ENCODE peak calls at places on chromosomes 13 and 19, in five cellular contexts. F is CD8-positive, alpha-beta T cell; J is astrocyte of the spinal cord; D is cardiac fibroblast; P is kidney epithelial cell. W is an unnamed sample.

GRCh38 chr19:53877361-53877766 is 4.6 kb upstream of the PRKCG start:
- DNase-seq in J (no peak), D (peak), F (peak), P (no peak), W (peak)

GRCh38 chr13:24683833-24684599 is 3.8 kb downstream of the ATP12A start:
- DNase-seq in J (peak), F (peak), P (no peak), D (peak), W (peak)

GRCh38 chr19:38290631-38291147 is 13.4 kb upstream of the C19orf33 start:
- DNase-seq in D (peak), P (peak), J (peak), F (no peak), W (peak)

GRCh38 chr19:45179848-45180370 is 1.3 kb downstream of the BLOC1S3 start:
- DNase-seq in P (no peak), J (no peak), F (no peak), D (no peak), W (no peak)

GRCh38 chr13:95145587-95145986 is 155.7 kb downstream of the ABCC4 start:
- DNase-seq in P (no peak), D (no peak), J (no peak), F (no peak), W (no peak)

GRCh38 chr19:30253581-30253996 is 118.6 kb upstream of the ZNF536 start:
- DNase-seq in D (no peak), J (no peak), P (no peak), F (no peak), W (no peak)

GRCh38 chr13:97492257-97492656 is 58.3 kb downstream of the RAP2A start:
- DNase-seq in D (no peak), P (no peak), J (no peak), F (no peak), W (no peak)

GRCh38 chr13:33548065-33548464 is 262.5 kb upstream of the STARD13 start:
- DNase-seq in F (no peak), P (no peak), J (no peak), D (no peak), W (no peak)

GRCh38 chr19:2722541-2723344 is 1.6 kb upstream of the DIRAS1 start:
- DNase-seq in P (peak), J (peak), F (no peak), D (peak), W (peak)

GRCh38 chr13:99417821-99418662 is 83.2 kb upstream of the TM9SF2 start:
- DNase-seq in J (no peak), F (no peak), D (no peak), P (no peak), W (no peak)

DNA sequence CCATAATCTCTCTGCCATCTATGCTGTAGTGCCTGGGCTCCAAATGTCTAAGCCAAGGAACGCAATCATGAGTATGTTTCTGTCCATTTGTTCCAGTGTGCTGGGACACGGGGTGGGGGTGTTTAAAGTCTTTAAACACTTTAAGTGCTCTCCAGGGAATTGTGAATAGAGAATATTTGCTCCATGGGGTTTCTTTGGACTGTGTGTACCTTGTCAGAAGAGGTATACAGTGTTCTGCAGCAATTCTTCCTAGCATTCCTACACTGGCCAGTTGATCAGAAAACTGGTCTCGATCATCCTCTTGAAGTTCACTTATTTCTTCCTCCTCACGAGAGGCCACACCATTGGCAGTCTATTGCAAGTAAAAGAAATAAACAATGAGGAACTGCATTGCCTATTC is 35.1 kb upstream of the EEF1AKMT1 start:
- DNase-seq in D (no peak), F (no peak), J (no peak), P (no peak), W (no peak)
- H3K4me3 ChIP-seq in D (no peak), F (no peak), J (no peak), P (no peak), W (no peak)

GRCh38 chr19:7337380-7338194 is 11.2 kb upstream of the ARHGEF18 start:
- DNase-seq in J (no peak), F (no peak), P (no peak), D (no peak), W (no peak)
- TF ChIP-seq CTCF in J (no peak), F (no peak), P (no peak), D (no peak), W (no peak)

GRCh38 chr13:45370922-45371406 is 30.0 kb upstream of the TPT1 start:
- DNase-seq in P (peak), D (peak), J (peak), F (peak), W (peak)
- H3K4me3 ChIP-seq in P (no peak), D (no peak), J (no peak), F (no peak), W (no peak)

GRCh38 chr19:28466107-28467045 is 746.6 kb downstream of the UQCRFS1 start:
- DNase-seq in D (peak), J (peak), F (peak), P (no peak), W (no peak)

GRCh38 chr19:28469544-28469943 is 743.4 kb downstream of the UQCRFS1 start:
- DNase-seq in D (no peak), J (no peak), P (no peak), F (no peak), W (no peak)

GRCh38 chr19:28472111-28472510 is 740.8 kb downstream of the UQCRFS1 start:
- DNase-seq in J (peak), F (no peak), D (peak), P (no peak), W (no peak)

GRCh38 chr19:28465317-28466086 is 747.4 kb downstream of the UQCRFS1 start:
- DNase-seq in J (peak), F (no peak), D (peak), P (peak), W (no peak)

DNA sequence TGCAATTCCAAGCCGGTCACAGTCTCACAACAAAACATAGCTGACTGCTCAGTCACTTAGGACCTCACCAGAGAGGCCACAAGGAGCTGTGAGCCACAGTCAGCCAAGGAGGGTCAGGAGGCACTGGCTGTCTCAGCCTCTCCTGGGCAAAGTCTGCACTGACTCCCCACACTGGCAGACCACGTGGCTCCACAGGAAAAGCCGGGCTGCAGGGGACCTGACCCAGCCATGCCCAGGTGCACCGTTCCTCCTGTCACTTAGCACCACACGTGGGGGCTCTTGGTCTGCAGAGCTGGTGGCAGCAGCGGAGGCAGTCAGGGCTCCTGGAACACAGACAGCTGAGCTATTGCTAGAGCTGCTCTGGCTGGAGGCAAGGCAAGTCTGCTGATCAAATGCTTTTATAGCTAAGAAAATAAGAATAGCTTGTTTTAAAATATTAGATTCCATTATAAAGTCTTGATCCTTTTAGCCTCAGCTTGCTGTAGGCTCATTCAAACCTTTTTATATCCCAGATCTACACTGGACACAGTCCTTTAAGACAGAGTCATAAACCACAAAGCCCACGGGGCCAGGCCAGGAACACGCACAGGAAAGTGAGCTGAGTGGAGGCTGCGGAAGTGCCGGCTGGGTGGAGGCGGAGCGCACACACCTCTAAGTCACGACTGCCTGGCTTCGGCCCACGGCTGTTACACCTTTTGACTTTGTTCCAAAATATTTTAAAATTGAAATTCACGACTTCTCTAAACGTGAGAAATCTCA is 744.1 kb downstream of the UQCRFS1 start:
- DNase-seq in D (peak), F (peak), J (peak), P (peak), W (no peak)
- TF ChIP-seq CTCF in D (no peak), F (no peak), J (no peak), P (no peak), W (no peak)